ENCODE peak calls at places on chromosome 19, in five cellular contexts. G, T, O, L and Q are unnamed samples.

GRCh38 chr19:29831041-29831548 is 19.3 kb downstream of the CCNE1 start:
- DNase-seq in G (peak), T (peak), O (no peak), L (no peak), Q (peak)

GRCh38 chr19:40609561-40610395 is 8.6 kb downstream of the LTBP4 start:
- DNase-seq in G (peak), T (peak), O (peak), L (peak), Q (peak)

GRCh38 chr19:15437355-15438123 is 12.2 kb downstream of the WIZ start:
- DNase-seq in G (no peak), T (no peak), O (no peak), L (no peak), Q (no peak)

GRCh38 chr19:13804830-13805683 is 9.8 kb downstream of the ZSWIM4 start:
- DNase-seq in G (peak), T (no peak), O (no peak), L (no peak), Q (no peak)

GRCh38 chr19:48713041-48713863 is 6.3 kb downstream of the MAMSTR start:
- DNase-seq in G (peak), T (no peak), O (no peak), L (no peak), Q (no peak)

GRCh38 chr19:3816566-3817218 is 30.5 kb upstream of the MATK start:
- DNase-seq in G (no peak), T (no peak), O (no peak), L (no peak), Q (no peak)

GRCh38 chr19:58021541-58022282 is 12.1 kb upstream of the ZSCAN1 start:
- DNase-seq in G (peak), T (peak), O (no peak), L (no peak), Q (no peak)

GRCh38 chr19:19956431-19957075 is 55.8 kb downstream of the ZNF93 start:
- DNase-seq in G (peak), T (no peak), O (no peak), L (no peak), Q (no peak)

GRCh38 chr19:18723871-18724377 is 40.4 kb downstream of the CRTC1 start:
- DNase-seq in G (no peak), T (no peak), O (no peak), L (no peak), Q (no peak)